ENCODE peak calls at places on chromosomes 13 and 19, in nine cellular contexts. E is heart right ventricle, G is pancreas, C is endodermal cell, Q is thyroid gland, S is AG04450, O is MM.1S, F is thoracic aorta, U is fibroblast of mammary gland. K is an unnamed sample.

GRCh38 chr13:25836709-25837316 is 215.0 kb downstream of the SHISA2 start:
- DNase-seq in E (no peak), G (no peak), O (no peak), S (no peak), U (no peak), F (no peak), C (no peak), Q (no peak), K (no peak)

GRCh38 chr19:5048727-5049553 is 80.0 kb downstream of the KDM4B start:
- DNase-seq in E (no peak), G (no peak), S (no peak), C (no peak), U (peak), F (peak), O (no peak), Q (no peak), K (no peak)

GRCh38 chr19:58182577-58182988 is 278 bp upstream of the ZNF274 start:
- DNase-seq in U (no peak), O (no peak), C (no peak), Q (no peak), E (no peak), S (no peak), G (no peak), F (no peak), K (no peak)

GRCh38 chr13:73450583-73450982 is 391.8 kb downstream of the KLF5 start:
- DNase-seq in Q (peak), O (no peak), G (no peak), C (no peak), F (no peak), E (no peak), S (no peak), U (no peak), K (no peak)

GRCh38 chr19:17192751-17193150 is 22.4 kb upstream of the USE1 start:
- DNase-seq in G (no peak), U (no peak), S (no peak), F (no peak), O (no peak), E (no peak), C (no peak), Q (no peak), K (no peak)

GRCh38 chr19:27890206-27890605 is 1322.7 kb downstream of the UQCRFS1 start:
- DNase-seq in O (no peak), S (no peak), C (no peak), F (no peak), Q (no peak), U (no peak), G (no peak), E (no peak), K (no peak)

GRCh38 chr19:10353793-10354391 is 14.5 kb upstream of the ICAM3 start:
- DNase-seq in U (peak), O (no peak), F (no peak), C (peak), S (no peak), G (no peak), Q (peak), E (peak), K (no peak)

GRCh38 chr13:79870123-79870522 is 389.2 kb downstream of the NDFIP2 start:
- DNase-seq in C (no peak), F (no peak), U (peak), O (no peak), Q (no peak), S (no peak), E (no peak), G (no peak), K (no peak)

GRCh38 chr13:33740134-33740538 is 77.8 kb upstream of the RFC3 start:
- DNase-seq in E (no peak), G (no peak), C (no peak), U (peak), O (no peak), Q (no peak), F (no peak), S (no peak), K (no peak)

GRCh38 chr13:98014766-98015165 is 61.3 kb downstream of the IPO5 start:
- DNase-seq in F (no peak), U (peak), Q (no peak), S (peak), G (no peak), C (no peak), O (no peak), E (no peak), K (no peak)
- H3K4me3 ChIP-seq in F (no peak), U (no peak), Q (no peak), S (no peak), G (no peak), C (no peak), O (no peak), E (no peak), K (no peak)

GRCh38 chr19:33146209-33146608 is 14.3 kb downstream of the WDR88 start:
- DNase-seq in F (no peak), G (no peak), U (no peak), E (no peak), Q (no peak), C (no peak), S (no peak), O (no peak), K (no peak)
- TF ChIP-seq CTCF in F (no peak), G (no peak), U (no peak), E (no peak), Q (no peak), C (no peak), S (no peak), O (no peak), K (no peak)

GRCh38 chr13:97226788-97227627 is 4.9 kb downstream of the MBNL2 start:
- DNase-seq in C (peak), Q (no peak), S (no peak), F (no peak), G (no peak), E (no peak), O (peak), U (no peak), K (peak)
- H3K4me3 ChIP-seq in C (peak), Q (no peak), S (peak), F (peak), G (peak), E (peak), O (peak), U (no peak), K (peak)

GRCh38 chr13:30551194-30551593 is 66.5 kb upstream of the USPL1 start:
- DNase-seq in O (peak), S (no peak), G (no peak), E (no peak), F (no peak), Q (no peak), C (no peak), U (peak), K (no peak)
- TF ChIP-seq CTCF in O (peak), S (peak), G (no peak), E (peak), F (no peak), Q (no peak), C (peak), U (peak), K (no peak)

DNA sequence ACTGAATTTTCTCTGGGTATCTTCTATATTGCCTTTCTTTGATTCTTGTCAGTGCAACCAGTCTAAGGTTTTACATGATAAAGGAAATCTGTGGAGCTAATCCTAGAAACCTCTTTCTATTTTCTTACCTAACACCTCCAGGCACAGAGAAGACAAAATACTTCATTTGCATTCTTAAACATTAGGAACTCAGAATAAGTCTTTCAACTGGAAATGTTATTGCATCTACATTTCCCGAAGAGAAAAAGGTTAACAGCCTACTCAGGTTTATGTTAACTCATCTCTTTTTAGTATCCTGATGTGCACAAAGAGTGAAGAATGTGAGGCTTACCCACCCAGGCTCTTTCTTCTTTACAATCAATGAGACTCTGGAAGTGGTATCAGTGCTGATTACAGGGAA is 106.7 kb downstream of the PCCA start:
- DNase-seq in E (no peak), Q (no peak), G (no peak), O (no peak), S (no peak), F (no peak), U (no peak), C (no peak), K (no peak)
- H3K4me3 ChIP-seq in E (no peak), Q (no peak), G (no peak), O (no peak), S (no peak), F (no peak), U (no peak), C (no peak), K (no peak)

GRCh38 chr19:7869453-7869909 is 4.7 kb downstream of the PRR36 start:
- DNase-seq in U (no peak), Q (peak), O (peak), G (peak), E (peak), C (peak), S (no peak), F (no peak), K (no peak)
- TF ChIP-seq CTCF in U (no peak), Q (no peak), O (peak), G (peak), E (peak), C (peak), S (no peak), F (no peak), K (no peak)

DNA sequence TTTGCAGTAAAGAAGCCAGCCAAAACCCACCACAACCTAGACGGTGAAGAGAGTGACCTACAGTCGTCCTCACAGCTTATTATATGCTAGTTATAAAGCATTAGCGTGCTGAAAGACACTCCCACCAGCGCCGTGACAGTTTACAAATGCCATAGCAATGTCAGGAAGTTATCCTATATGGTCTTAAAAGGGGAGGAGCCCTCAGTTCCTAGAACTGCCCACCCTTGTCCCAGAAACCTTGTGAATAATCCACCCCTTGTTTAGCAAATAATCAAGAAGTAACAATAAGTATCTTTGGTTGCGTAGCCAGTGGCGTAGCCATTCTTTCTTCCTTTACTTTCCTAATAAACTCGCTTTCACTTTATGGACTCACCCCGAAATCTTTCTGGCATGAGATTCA is 227.9 kb upstream of the ARGLU1 start:
- DNase-seq in S (no peak), Q (no peak), E (no peak), U (no peak), F (no peak), C (peak), G (no peak), O (no peak), K (no peak)
- H3K4me3 ChIP-seq in S (no peak), Q (no peak), E (peak), U (no peak), F (peak), C (peak), G (no peak), O (no peak), K (peak)

GRCh38 chr13:31927219-31927653 is 104.3 kb upstream of the FRY start:
- DNase-seq in C (peak), Q (peak), F (no peak), O (no peak), G (peak), S (no peak), U (no peak), E (no peak), K (no peak)
- TF ChIP-seq CTCF in C (no peak), Q (no peak), F (no peak), O (no peak), G (no peak), S (no peak), U (no peak), E (no peak), K (no peak)

K was measured in sigmoid colon.